ENCODE peak calls at places on chromosomes 7 and 10, in nine cellular contexts. L, R, G, A, X, D, E, C and K are unnamed samples.

GRCh38 chr7:139561-140243 is 52.7 kb upstream of the FAM20C start:
- DNase-seq in L (peak), R (no peak), G (no peak), A (no peak), X (no peak), D (no peak), E (no peak), C (no peak), K (no peak)

GRCh38 chr10:24762966-24763623 is 39.4 kb upstream of the ARHGAP21 start:
- DNase-seq in L (no peak), R (no peak), G (no peak), A (no peak), X (peak), D (peak), E (peak), C (no peak), K (no peak)

GRCh38 chr10:3873728-3874461 is 88.9 kb upstream of the KLF6 start:
- DNase-seq in L (no peak), R (peak), G (no peak), A (peak), X (no peak), D (peak), E (peak), C (peak), K (peak)

GRCh38 chr7:71733108-71733870 is 601.3 kb downstream of the GALNT17 start:
- DNase-seq in L (peak), R (peak), G (peak), A (peak), X (peak), D (peak), E (peak), C (no peak), K (peak)

GRCh38 chr10:22029450-22030236 is 26.1 kb upstream of the DNAJC1 start:
- DNase-seq in L (no peak), R (no peak), G (no peak), A (no peak), X (no peak), D (peak), E (peak), C (no peak), K (no peak)

GRCh38 chr7:82897500-82897899 is 265.2 kb downstream of the PCLO start:
- DNase-seq in L (no peak), R (no peak), G (no peak), A (no peak), X (no peak), D (peak), E (no peak), C (no peak), K (no peak)

GRCh38 chr7:127807829-127808228 is 155.8 kb downstream of the SND1 start:
- DNase-seq in L (no peak), R (no peak), G (no peak), A (no peak), X (no peak), D (no peak), E (no peak), C (no peak), K (no peak)

GRCh38 chr7:84336303-84336702 is 141.7 kb upstream of the SEMA3A start:
- DNase-seq in L (no peak), R (peak), G (no peak), A (no peak), X (no peak), D (no peak), E (peak), C (peak), K (peak)

GRCh38 chr7:100130608-100131453 is 4.1 kb downstream of the MBLAC1 start:
- DNase-seq in L (peak), R (peak), G (peak), A (peak), X (no peak), D (no peak), E (peak), C (no peak), K (peak)

GRCh38 chr10:33306126-33306525 is 28.3 kb downstream of the NRP1 start:
- DNase-seq in L (no peak), R (no peak), G (no peak), A (no peak), X (no peak), D (no peak), E (peak), C (no peak), K (no peak)

GRCh38 chr10:76352300-76352699 is 920.9 kb downstream of the LRMDA start:
- DNase-seq in L (no peak), R (no peak), G (no peak), A (peak), X (peak), D (peak), E (peak), C (no peak), K (no peak)

GRCh38 chr7:95246935-95247370 is 77.4 kb downstream of the PON1 start:
- DNase-seq in L (peak), R (peak), G (peak), A (peak), X (peak), D (peak), E (peak), C (peak), K (peak)

GRCh38 chr7:46058424-46058823 is 137.4 kb upstream of the IGFBP3 start:
- DNase-seq in L (no peak), R (peak), G (no peak), A (no peak), X (peak), D (peak), E (no peak), C (no peak), K (no peak)

GRCh38 chr7:14937580-14937979 is 35.0 kb upstream of the DGKB start:
- DNase-seq in L (no peak), R (no peak), G (no peak), A (no peak), X (no peak), D (no peak), E (no peak), C (no peak), K (no peak)

GRCh38 chr10:55793024-55793423 is 568.0 kb downstream of the ZWINT start:
- DNase-seq in L (no peak), R (no peak), G (no peak), A (peak), X (peak), D (peak), E (no peak), C (no peak), K (no peak)

GRCh38 chr7:150968698-150969482 is 9.2 kb downstream of the KCNH2 start:
- DNase-seq in L (no peak), R (no peak), G (no peak), A (no peak), X (no peak), D (no peak), E (no peak), C (no peak), K (no peak)

GRCh38 chr10:89185658-89186057 is 21.5 kb downstream of the CH25H start:
- DNase-seq in L (no peak), R (no peak), G (no peak), A (no peak), X (no peak), D (no peak), E (no peak), C (no peak), K (no peak)

GRCh38 chr10:99930731-99931550 is 78.8 kb downstream of the DNMBP start:
- DNase-seq in L (no peak), R (no peak), G (no peak), A (peak), X (peak), D (peak), E (no peak), C (no peak), K (no peak)

GRCh38 chr10:73095479-73096021 is 1.1 kb downstream of the P4HA1 start:
- DNase-seq in L (peak), R (peak), G (peak), A (peak), X (no peak), D (peak), E (peak), C (no peak), K (no peak)

GRCh38 chr7:117212969-117213877 is 109.6 kb downstream of the WNT2 start:
- DNase-seq in L (no peak), R (peak), G (peak), A (peak), X (peak), D (peak), E (peak), C (peak), K (peak)

DNA sequence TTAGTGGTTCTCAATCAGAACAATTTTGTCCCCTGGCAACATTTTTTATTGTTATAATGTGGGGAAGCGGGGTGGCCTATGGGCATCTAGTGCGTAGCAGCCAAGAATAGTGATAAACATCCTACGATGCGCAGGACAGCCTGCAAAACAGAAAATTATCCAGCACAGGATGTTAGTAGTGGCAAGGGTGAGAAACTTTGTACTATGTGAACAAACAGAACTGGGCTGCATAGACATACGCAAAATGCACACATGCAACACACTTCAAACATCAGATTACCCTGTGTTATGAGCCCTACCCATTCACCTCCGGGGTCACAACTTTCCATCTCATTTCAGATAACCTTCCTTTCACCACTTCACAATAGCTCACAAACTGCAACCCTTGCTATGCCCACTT is 3.2 kb downstream of the ZNF786 start:
- DNase-seq in L (no peak), R (no peak), G (no peak), A (no peak), X (no peak), D (no peak), E (no peak), C (no peak), K (no peak)
- TF ChIP-seq CTCF in L (no peak), R (no peak), G (no peak), A (no peak), X (no peak), D (no peak), E (no peak), C (no peak), K (no peak)

GRCh38 chr7:25781704-25782103 is 370.3 kb upstream of the NFE2L3 start:
- DNase-seq in L (no peak), R (no peak), G (no peak), A (no peak), X (no peak), D (no peak), E (no peak), C (no peak), K (no peak)

GRCh38 chr7:25777969-25778767 is 373.8 kb upstream of the NFE2L3 start:
- DNase-seq in L (no peak), R (no peak), G (peak), A (no peak), X (no peak), D (no peak), E (no peak), C (no peak), K (no peak)

GRCh38 chr7:25780904-25781303 is 371.1 kb upstream of the NFE2L3 start:
- DNase-seq in L (no peak), R (no peak), G (no peak), A (peak), X (no peak), D (no peak), E (no peak), C (no peak), K (no peak)

GRCh38 chr7:25776737-25777109 is 375.3 kb upstream of the NFE2L3 start:
- DNase-seq in L (no peak), R (no peak), G (no peak), A (no peak), X (no peak), D (no peak), E (no peak), C (no peak), K (no peak)

DNA sequence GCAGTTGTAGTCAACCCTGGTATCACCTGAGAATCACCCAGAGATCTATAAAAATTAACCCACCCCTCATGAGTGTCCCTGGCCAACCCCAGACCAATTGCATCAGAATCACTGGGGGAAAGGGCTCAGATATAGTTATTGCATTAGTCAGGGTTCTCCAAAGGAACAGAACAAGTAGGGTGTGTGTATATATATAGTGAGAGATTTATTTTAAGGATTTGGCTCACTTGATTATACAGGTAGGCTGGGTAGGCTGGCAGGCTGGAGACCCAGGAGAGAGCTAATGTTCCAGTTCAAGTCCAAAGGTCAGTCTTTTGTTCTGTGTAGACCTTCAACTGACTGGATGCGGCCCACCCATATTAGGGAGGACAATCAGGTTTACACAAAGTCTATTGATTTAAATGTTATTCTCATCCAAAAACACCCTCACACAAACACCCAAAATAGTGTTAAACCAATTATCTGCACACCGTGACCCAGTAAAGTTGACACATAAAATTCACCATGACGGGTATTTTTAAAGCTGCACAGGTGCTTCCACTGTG is 372.9 kb upstream of the NFE2L3 start:
- DNase-seq in L (no peak), R (no peak), G (no peak), A (no peak), X (no peak), D (no peak), E (no peak), C (no peak), K (no peak)
- TF ChIP-seq CTCF in L (no peak), R (no peak), G (no peak), A (no peak), X (no peak), D (no peak), E (no peak), C (no peak), K (no peak)

DNA sequence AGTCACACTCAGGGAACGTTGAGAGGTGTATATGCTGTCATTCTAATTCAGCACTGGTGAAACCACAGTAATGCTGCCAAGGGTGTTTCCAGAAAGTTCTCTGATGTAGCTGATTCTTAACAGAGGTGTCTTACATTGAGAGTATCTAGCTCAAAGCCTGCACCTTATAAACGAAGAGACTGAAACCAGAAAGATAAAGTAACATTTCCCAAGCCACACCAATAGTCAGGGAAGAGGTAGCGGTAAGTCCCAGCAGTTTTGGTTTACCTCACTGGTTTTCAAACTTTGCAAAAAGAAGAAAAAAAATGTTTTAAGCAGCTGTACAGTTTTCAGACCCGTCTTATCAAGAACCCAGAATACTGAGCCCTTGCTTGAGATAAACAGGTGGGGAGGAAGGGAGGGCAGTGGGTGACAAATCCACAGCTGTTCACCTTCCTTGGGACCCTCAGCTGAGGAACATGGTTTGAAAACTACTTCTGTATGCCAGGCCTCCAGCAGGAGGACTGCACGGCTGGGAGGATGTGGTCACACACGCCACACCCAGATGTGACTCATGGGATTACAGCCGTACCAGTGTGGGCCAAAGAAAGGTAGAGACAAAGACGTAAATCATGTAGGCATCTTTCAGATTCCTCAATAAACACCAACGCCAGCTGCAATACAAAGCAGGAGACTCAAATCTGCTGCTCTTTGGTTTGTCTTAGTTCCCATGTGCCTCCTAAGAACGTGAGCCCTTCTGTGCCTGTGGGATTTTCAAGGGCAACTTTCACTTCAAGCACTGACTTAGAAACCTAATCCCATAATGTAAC is 64.0 kb upstream of the GSDME start:
- DNase-seq in L (peak), R (peak), G (no peak), A (peak), X (peak), D (peak), E (peak), C (peak), K (peak)
- TF ChIP-seq CTCF in L (no peak), R (no peak), G (no peak), A (no peak), X (no peak), D (no peak), E (peak), C (no peak), K (no peak)

GRCh38 chr7:105439174-105439893 is 50.6 kb upstream of the SRPK2 start:
- DNase-seq in L (no peak), R (no peak), G (no peak), A (peak), X (peak), D (peak), E (peak), C (no peak), K (no peak)
- TF ChIP-seq CTCF in L (no peak), R (no peak), G (no peak), A (no peak), X (no peak), D (no peak), E (no peak), C (no peak), K (no peak)

GRCh38 chr7:111855842-111856227 is 293.5 kb upstream of the IMMP2L start:
- DNase-seq in L (no peak), R (no peak), G (no peak), A (peak), X (no peak), D (no peak), E (peak), C (no peak), K (no peak)
- TF ChIP-seq CTCF in L (no peak), R (no peak), G (no peak), A (no peak), X (no peak), D (no peak), E (peak), C (no peak), K (no peak)

GRCh38 chr10:119758448-119758847 is 32.6 kb downstream of the INPP5F start:
- DNase-seq in L (no peak), R (no peak), G (no peak), A (no peak), X (no peak), D (no peak), E (no peak), C (no peak), K (no peak)

GRCh38 chr10:119762805-119763798 is 37.3 kb downstream of the INPP5F start:
- DNase-seq in L (no peak), R (no peak), G (no peak), A (no peak), X (no peak), D (no peak), E (no peak), C (no peak), K (no peak)

GRCh38 chr10:119762035-119762434 is 36.2 kb downstream of the INPP5F start:
- DNase-seq in L (no peak), R (no peak), G (no peak), A (no peak), X (no peak), D (no peak), E (no peak), C (no peak), K (no peak)

GRCh38 chr10:119761106-119761505 is 35.3 kb downstream of the INPP5F start:
- DNase-seq in L (no peak), R (no peak), G (no peak), A (no peak), X (peak), D (peak), E (peak), C (no peak), K (no peak)

GRCh38 chr10:119759832-119760231 is 34.0 kb downstream of the INPP5F start:
- DNase-seq in L (no peak), R (no peak), G (no peak), A (no peak), X (no peak), D (no peak), E (no peak), C (no peak), K (no peak)
- TF ChIP-seq CTCF in L (no peak), R (no peak), G (no peak), A (no peak), X (no peak), D (no peak), E (no peak), C (no peak), K (no peak)

GRCh38 chr10:75187961-75188426 is 22.6 kb upstream of the VDAC2 start:
- DNase-seq in L (peak), R (peak), G (peak), A (peak), X (peak), D (peak), E (peak), C (peak), K (peak)
- TF ChIP-seq CTCF in L (peak), R (peak), G (peak), A (peak), X (peak), D (peak), E (peak), C (peak), K (peak)

GRCh38 chr7:78345979-78346378 is 547.4 kb downstream of the PHTF2 start:
- DNase-seq in L (no peak), R (no peak), G (no peak), A (no peak), X (no peak), D (no peak), E (no peak), C (no peak), K (no peak)

GRCh38 chr7:78350926-78351325 is 552.4 kb downstream of the PHTF2 start:
- DNase-seq in L (no peak), R (no peak), G (no peak), A (no peak), X (no peak), D (no peak), E (no peak), C (no peak), K (no peak)

GRCh38 chr7:78345293-78345692 is 546.7 kb downstream of the PHTF2 start:
- DNase-seq in L (no peak), R (no peak), G (peak), A (no peak), X (no peak), D (no peak), E (no peak), C (no peak), K (no peak)

GRCh38 chr7:78346824-78347223 is 548.3 kb downstream of the PHTF2 start:
- DNase-seq in L (no peak), R (no peak), G (no peak), A (no peak), X (no peak), D (no peak), E (no peak), C (no peak), K (no peak)
- TF ChIP-seq CTCF in L (no peak), R (no peak), G (no peak), A (no peak), X (no peak), D (no peak), E (no peak), C (no peak), K (no peak)

DNA sequence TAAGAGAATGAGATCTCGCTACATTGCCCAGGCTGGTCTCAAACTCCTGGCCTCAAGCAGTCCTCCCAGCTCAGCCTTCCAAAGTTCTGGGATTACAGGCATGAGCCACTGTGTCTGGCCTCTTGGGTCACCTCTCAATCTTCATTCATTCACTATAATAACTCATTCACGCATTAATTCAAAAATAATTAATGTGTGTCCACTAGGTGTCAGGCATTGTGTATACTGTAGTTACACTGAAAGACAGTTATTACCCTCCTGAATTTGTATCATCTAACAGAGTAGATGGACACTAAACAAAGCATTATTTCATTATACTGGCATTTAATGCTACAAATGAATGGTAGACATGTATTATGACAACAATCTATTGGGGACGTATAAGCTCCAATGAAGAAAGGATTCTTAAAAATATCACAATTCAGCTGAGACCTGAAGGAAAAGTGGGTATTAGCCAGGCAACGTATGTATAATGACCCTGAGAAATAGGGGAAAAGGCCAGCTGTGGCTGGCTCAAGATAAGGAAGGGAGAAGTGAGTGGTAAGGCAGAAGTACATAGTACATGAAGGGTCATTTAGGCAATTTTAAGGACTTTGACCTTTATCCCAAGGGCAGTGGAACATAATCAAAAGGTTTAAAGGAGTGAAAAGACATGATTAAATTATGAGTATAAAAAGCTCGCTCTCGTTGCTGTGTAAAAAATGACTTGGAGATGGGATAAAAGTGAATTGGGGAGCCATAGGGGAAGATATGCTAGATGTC is 150.7 kb downstream of the BTAF1 start:
- DNase-seq in L (no peak), R (peak), G (no peak), A (no peak), X (peak), D (no peak), E (peak), C (no peak), K (no peak)
- TF ChIP-seq CTCF in L (peak), R (no peak), G (no peak), A (peak), X (peak), D (peak), E (peak), C (no peak), K (peak)